ENCODE peak calls at places on chromosome 1, in seven cellular contexts. X is fibroblast of the aortic adventitia, M is K562, L is endodermal cell, W is fibroblast of mammary gland, U is astrocyte of the spinal cord, P is Peyer's patch. Y is an unnamed sample.

GRCh38 chr1:33369081-33369480 is 48.2 kb upstream of the A3GALT2 start:
- DNase-seq in L (no peak), M (no peak), W (no peak), P (no peak), U (no peak), X (no peak), Y (no peak)

GRCh38 chr1:22131875-22132486 is 10.9 kb downstream of the WNT4 start:
- DNase-seq in X (no peak), M (peak), L (peak), U (no peak), P (peak), W (no peak), Y (no peak)

GRCh38 chr1:53198241-53198651 is 1.6 kb downstream of the CPT2 start:
- DNase-seq in P (no peak), X (peak), M (no peak), W (peak), U (no peak), L (no peak), Y (peak)

GRCh38 chr1:4675454-4676186 is 21.2 kb downstream of the AJAP1 start:
- DNase-seq in X (no peak), U (no peak), P (no peak), M (no peak), W (no peak), L (no peak), Y (no peak)

GRCh38 chr1:244173240-244173639 is 122.2 kb downstream of the ZBTB18 start:
- DNase-seq in L (no peak), U (no peak), W (no peak), M (no peak), P (no peak), X (no peak), Y (no peak)

GRCh38 chr1:15620155-15620545 is 2.9 kb downstream of the DDI2 start:
- DNase-seq in X (no peak), M (no peak), U (peak), W (peak), L (no peak), P (no peak), Y (peak)

GRCh38 chr1:36204347-36204909 is 19.8 kb upstream of the THRAP3 start:
- DNase-seq in M (no peak), L (no peak), X (no peak), P (no peak), W (no peak), U (no peak), Y (no peak)

GRCh38 chr1:44775930-44776748 is 799 bp downstream of the RPS8 start:
- DNase-seq in P (peak), U (no peak), L (no peak), W (no peak), X (peak), M (peak), Y (peak)

GRCh38 chr1:88779880-88780279 is 95.8 kb downstream of the PKN2 start:
- DNase-seq in U (no peak), M (no peak), P (no peak), X (no peak), L (no peak), W (no peak), Y (no peak)

GRCh38 chr1:205147191-205147590 is 25.4 kb upstream of the RBBP5 start:
- DNase-seq in X (peak), P (no peak), W (peak), L (no peak), U (peak), M (no peak), Y (peak)

GRCh38 chr1:91478693-91479234 is 21.9 kb upstream of the CDC7 start:
- DNase-seq in P (no peak), L (no peak), X (no peak), W (peak), M (no peak), U (no peak), Y (peak)

GRCh38 chr1:225942574-225942973 is 1.6 kb upstream of the LEFTY2 start:
- DNase-seq in U (no peak), P (no peak), X (no peak), W (no peak), M (no peak), L (peak), Y (no peak)

GRCh38 chr1:217089239-217090014 is 366.2 kb upstream of the ESRRG start:
- DNase-seq in W (peak), X (peak), U (peak), P (no peak), L (peak), M (no peak), Y (peak)

GRCh38 chr1:233627376-233627775 is 13.5 kb downstream of the KCNK1 start:
- DNase-seq in M (no peak), L (peak), P (no peak), W (no peak), X (no peak), U (no peak), Y (no peak)

DNA sequence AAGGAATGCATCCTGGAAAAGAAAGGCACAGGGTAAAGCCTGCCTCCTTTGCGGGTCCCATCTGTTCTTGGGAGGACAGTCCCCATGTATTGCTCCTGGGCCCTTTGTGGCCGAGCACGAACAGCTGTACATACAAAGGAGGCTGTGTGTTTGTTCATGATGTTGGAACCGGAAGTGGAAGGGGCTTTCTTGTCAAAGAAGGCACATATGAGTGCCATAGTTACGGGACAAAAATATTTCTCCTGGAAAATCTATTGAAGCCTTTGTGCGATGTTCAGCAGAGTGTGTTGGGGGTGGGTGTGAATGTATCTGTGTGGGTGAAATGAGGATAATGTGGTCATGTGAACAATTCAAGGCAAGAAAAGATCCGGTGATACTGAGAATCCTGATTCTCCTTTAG is 297.6 kb downstream of the DISC1 start:
- DNase-seq in M (no peak), W (no peak), U (peak), P (no peak), X (no peak), L (peak), Y (no peak)
- H3K4me3 ChIP-seq in M (no peak), W (no peak), U (no peak), P (no peak), X (no peak), L (no peak), Y (no peak)

GRCh38 chr1:101317590-101317989 is 80.8 kb downstream of the S1PR1 start:
- DNase-seq in U (no peak), X (no peak), P (no peak), M (no peak), L (peak), W (no peak), Y (no peak)
- TF ChIP-seq CTCF in U (no peak), X (no peak), P (no peak), M (no peak), L (peak), W (no peak), Y (no peak)

GRCh38 chr1:201648911-201649775 is 110.2 kb downstream of the NAV1 start:
- DNase-seq in L (peak), X (no peak), U (peak), W (peak), P (no peak), M (peak), Y (peak)
- H3K4me3 ChIP-seq in L (peak), X (peak), U (peak), W (peak), P (peak), M (peak), Y (peak)

DNA sequence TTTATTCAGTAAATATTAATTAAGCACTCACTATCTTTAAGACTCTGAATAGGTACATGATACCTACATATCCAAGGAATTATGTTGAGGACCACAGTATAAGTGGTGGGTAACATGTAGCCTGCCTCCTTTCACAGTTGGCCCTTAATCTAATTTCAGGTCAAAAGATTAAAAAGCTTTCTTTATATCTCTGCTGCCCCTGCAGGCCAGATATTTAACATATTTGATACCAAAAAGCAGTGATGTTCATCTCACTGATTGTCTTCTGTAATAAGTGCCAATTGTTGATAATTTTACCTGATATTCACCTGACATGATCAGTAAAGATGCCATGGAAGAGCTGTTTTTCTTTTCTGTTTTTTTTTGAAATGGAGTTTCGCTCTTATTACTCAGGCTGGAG is 36.5 kb downstream of the RLF start:
- DNase-seq in L (no peak), X (no peak), W (no peak), P (no peak), M (no peak), U (no peak), Y (no peak)
- TF ChIP-seq CTCF in L (peak), X (no peak), W (peak), P (peak), M (no peak), U (peak), Y (peak)

GRCh38 chr1:116151739-116152576 is 40.8 kb downstream of the MAB21L3 start:
- DNase-seq in X (peak), P (peak), L (peak), W (peak), M (peak), U (peak), Y (peak)
- H3K4me3 ChIP-seq in X (peak), P (peak), L (peak), W (peak), M (peak), U (peak), Y (peak)

GRCh38 chr1:37860346-37860666 is 914 bp upstream of the MTF1 start:
- DNase-seq in W (no peak), P (no peak), L (no peak), U (no peak), X (no peak), M (no peak), Y (no peak)
- TF ChIP-seq CTCF in W (no peak), P (no peak), L (no peak), U (no peak), X (no peak), M (no peak), Y (no peak)

GRCh38 chr1:116567790-116568667 is 2.8 kb downstream of the CD58 start:
- DNase-seq in X (no peak), L (no peak), P (no peak), W (no peak), M (no peak), U (no peak), Y (no peak)
- H3K4me3 ChIP-seq in X (no peak), L (no peak), P (no peak), W (no peak), M (no peak), U (no peak), Y (no peak)